ENCODE peak calls at places on chromosomes 7 and 10, in nine cellular contexts. N is anterior cingulate cortex; O is iris pigment epithelial cell; X is amygdala; J is activated T-helper 1 cell treated with anti-CD3 and anti-CD28 coated beads, Interleukin-12 subunit alpha, Interleukin-12 subunit beta, Interleukin-2, Interleukin-4 antibody, amounts not matched to agents 30 ng/mL and 10 ng/mL and 1 ng/mL, durations not matched to agents 14 hours and 24 hours and 36 hours; Y is posterior cingulate gyrus; C is skeletal muscle cell; E is fibroblast of pulmonary artery; I is substantia nigra. S is an unnamed sample.

GRCh38 chr10:79947787-79948424 is 999 bp downstream of the SFTPD start:
- DNase-seq in N (no peak), O (no peak), X (no peak), J (no peak), Y (no peak), C (no peak), E (no peak), I (no peak), S (no peak)

GRCh38 chr7:84188811-84189405 is 5.7 kb downstream of the SEMA3A start:
- DNase-seq in N (no peak), O (peak; percentile 40), X (no peak), J (no peak), Y (no peak), C (no peak), E (peak; percentile 47), I (no peak), S (no peak)

GRCh38 chr7:353746-354325 is 63.9 kb downstream of the FOXL3 start:
- DNase-seq in N (peak; percentile 65), O (no peak), X (no peak), J (no peak), Y (peak; percentile 90), C (peak; percentile 5), E (no peak), I (peak; percentile 31), S (no peak)

GRCh38 chr7:26850193-26850651 is 14.2 kb downstream of the SKAP2 start:
- DNase-seq in N (no peak), O (no peak), X (no peak), J (no peak), Y (no peak), C (no peak), E (no peak), I (no peak), S (no peak)

GRCh38 chr10:48760983-48761382 is 76.3 kb downstream of the WDFY4 start:
- DNase-seq in N (no peak), O (no peak), X (no peak), J (no peak), Y (no peak), C (no peak), E (no peak), I (no peak), S (no peak)

GRCh38 chr7:104552102-104552501 is 223.7 kb downstream of the LHFPL3 start:
- DNase-seq in N (no peak), O (peak; percentile 22), X (no peak), J (no peak), Y (no peak), C (peak; percentile 3), E (peak; percentile 20), I (no peak), S (no peak)

GRCh38 chr10:124601431-124602120 is 140.0 kb downstream of the LHPP start:
- DNase-seq in N (no peak), O (no peak), X (no peak), J (no peak), Y (peak; percentile 49), C (no peak), E (no peak), I (no peak), S (no peak)

GRCh38 chr7:111384065-111384891 is 178.0 kb downstream of the IMMP2L start:
- DNase-seq in N (no peak), O (peak; percentile 82), X (no peak), J (no peak), Y (no peak), C (no peak), E (peak; percentile 58), I (no peak), S (no peak)

GRCh38 chr10:132446661-132447445 is 49.9 kb downstream of the PWWP2B start:
- DNase-seq in N (no peak), O (peak; percentile 50), X (no peak), J (peak; percentile 63), Y (peak; percentile 49), C (no peak), E (peak; percentile 23), I (peak; percentile 55), S (peak; percentile 64)

GRCh38 chr7:142308918-142309317 is 51.1 kb upstream of the PRSS58 start:
- DNase-seq in N (no peak), O (no peak), X (no peak), J (no peak), Y (no peak), C (no peak), E (no peak), I (no peak), S (no peak)

GRCh38 chr7:84780158-84781124 is 406.4 kb downstream of the SEMA3D start:
- DNase-seq in N (no peak), O (no peak), X (no peak), J (no peak), Y (peak; percentile 54), C (no peak), E (no peak), I (no peak), S (no peak)

GRCh38 chr7:105581066-105581811 is at the start of gene EFCAB10:
- DNase-seq in N (peak; percentile 62), O (peak; percentile 52), X (peak; percentile 11), J (peak; percentile 40), Y (peak; percentile 96), C (no peak), E (peak; percentile 54), I (peak; percentile 90), S (no peak)

GRCh38 chr7:46072722-46073121 is 151.7 kb upstream of the IGFBP3 start:
- DNase-seq in N (no peak), O (peak; percentile 48), X (no peak), J (no peak), Y (no peak), C (no peak), E (peak; percentile 83), I (no peak), S (no peak)

GRCh38 chr10:132200344-132201110 is 13.8 kb downstream of the DPYSL4 start:
- DNase-seq in N (no peak), O (no peak), X (no peak), J (no peak), Y (peak; percentile 62), C (no peak), E (no peak), I (no peak), S (no peak)

GRCh38 chr10:101504438-101504837 is 83.6 kb downstream of the POLL start:
- DNase-seq in N (no peak), O (no peak), X (no peak), J (no peak), Y (no peak), C (no peak), E (no peak), I (no peak), S (no peak)

GRCh38 chr7:134154581-134155130 is 27.5 kb downstream of the LRGUK start:
- DNase-seq in N (no peak), O (peak; percentile 11), X (no peak), J (no peak), Y (no peak), C (no peak), E (no peak), I (no peak), S (no peak)

GRCh38 chr7:117047496-117047895 is 94.2 kb downstream of the ST7 start:
- DNase-seq in N (no peak), O (peak; percentile 55), X (no peak), J (no peak), Y (no peak), C (no peak), E (peak; percentile 33), I (no peak), S (no peak)

GRCh38 chr7:44665531-44666213 is 59.2 kb downstream of the OGDH start:
- DNase-seq in N (no peak), O (peak; percentile 94), X (no peak), J (no peak), Y (no peak), C (peak; percentile 59), E (peak; percentile 87), I (no peak), S (no peak)

GRCh38 chr10:101053516-101053915 is 8.3 kb upstream of the KAZALD1 start:
- DNase-seq in N (no peak), O (peak; percentile 44), X (no peak), J (no peak), Y (no peak), C (no peak), E (no peak), I (no peak), S (no peak)

GRCh38 chr10:113704637-113705343 is 25.1 kb downstream of the CASP7 start:
- DNase-seq in N (peak; percentile 24), O (peak; percentile 61), X (no peak), J (no peak), Y (no peak), C (no peak), E (peak; percentile 69), I (no peak), S (peak; percentile 4)

GRCh38 chr10:43913676-43914235 is 265.1 kb upstream of the ZNF32 start:
- DNase-seq in N (no peak), O (no peak), X (no peak), J (no peak), Y (no peak), C (no peak), E (no peak), I (no peak), S (no peak)

GRCh38 chr10:113042961-113043360 is 92.9 kb downstream of the TCF7L2 start:
- DNase-seq in N (no peak), O (no peak), X (no peak), J (no peak), Y (no peak), C (no peak), E (no peak), I (no peak), S (no peak)

GRCh38 chr10:8050561-8051108 is 3.9 kb upstream of the GATA3 start:
- DNase-seq in N (no peak), O (peak; percentile 38), X (no peak), J (no peak), Y (peak; percentile 64), C (no peak), E (peak; percentile 38), I (no peak), S (no peak)

GRCh38 chr7:131890191-131890590 is 333.8 kb upstream of the PODXL start:
- DNase-seq in N (peak; percentile 7), O (no peak), X (no peak), J (no peak), Y (no peak), C (no peak), E (no peak), I (no peak), S (peak; percentile 81)

GRCh38 chr10:126659750-126660149 is 10.7 kb downstream of the C10orf90 start:
- DNase-seq in N (no peak), O (no peak), X (no peak), J (no peak), Y (no peak), C (peak; percentile 25), E (no peak), I (no peak), S (no peak)

GRCh38 chr10:1309969-1310789 is 254.0 kb downstream of the WDR37 start:
- DNase-seq in N (no peak), O (no peak), X (no peak), J (no peak), Y (no peak), C (no peak), E (no peak), I (no peak), S (no peak)

GRCh38 chr10:6771361-6771760 is 191.3 kb upstream of the PRKCQ start:
- DNase-seq in N (no peak), O (no peak), X (no peak), J (no peak), Y (no peak), C (no peak), E (no peak), I (no peak), S (no peak)

GRCh38 chr7:79702116-79702515 is 248.6 kb upstream of the MAGI2 start:
- DNase-seq in N (no peak), O (peak; percentile 62), X (no peak), J (no peak), Y (no peak), C (no peak), E (no peak), I (no peak), S (no peak)

GRCh38 chr10:92200564-92200963 is 90.3 kb downstream of the CPEB3 start:
- DNase-seq in N (no peak), O (peak; percentile 33), X (no peak), J (no peak), Y (no peak), C (no peak), E (no peak), I (no peak), S (no peak)

GRCh38 chr7:135240446-135240845 is 6.8 kb downstream of the STRA8 start:
- DNase-seq in N (peak; percentile 42), O (no peak), X (no peak), J (no peak), Y (no peak), C (no peak), E (no peak), I (no peak), S (no peak)

GRCh38 chr10:101050206-101051069 is 11.4 kb upstream of the KAZALD1 start:
- DNase-seq in N (peak; percentile 7), O (peak; percentile 39), X (no peak), J (peak; percentile 76), Y (peak; percentile 76), C (no peak), E (peak; percentile 49), I (peak; percentile 36), S (no peak)

S was measured in GDM1.